ENCODE peak calls at places on chromosomes 13 and 19, in four cellular contexts. N is uterus; M is activated CD4-positive, alpha-beta T cell treated with anti-CD3 and anti-CD28 coated beads, Interleukin-2, amount 50 U/mL, for 24 hours; H is hypothalamus. O is an unnamed sample.

GRCh38 chr19:28067882-28068281 is 1145.1 kb downstream of the UQCRFS1 start:
- DNase-seq in N (no peak), M (no peak), H (no peak), O (no peak)

GRCh38 chr13:27259831-27260230 is 8.5 kb downstream of the RPL21 start:
- DNase-seq in N (no peak), M (no peak), H (no peak), O (no peak)

GRCh38 chr19:40280608-40281221 is 4.4 kb downstream of the AKT2 start:
- DNase-seq in N (no peak), M (no peak), H (no peak), O (no peak)

GRCh38 chr19:5148794-5149190 is 179.9 kb downstream of the KDM4B start:
- DNase-seq in N (no peak), M (no peak), H (no peak), O (no peak)

GRCh38 chr19:30564551-30565011 is 192.4 kb downstream of the ZNF536 start:
- DNase-seq in N (no peak), M (no peak), H (peak), O (no peak)

GRCh38 chr13:28658539-28658795 is 463 bp upstream of the POMP start:
- DNase-seq in N (no peak), M (no peak), H (no peak), O (no peak)

GRCh38 chr19:6060600-6061391 is 49.5 kb downstream of the RFX2 start:
- DNase-seq in N (no peak), M (no peak), H (no peak), O (no peak)

GRCh38 chr19:55229145-55229788 is 704 bp upstream of the TMEM86B start:
- DNase-seq in N (no peak), M (no peak), H (no peak), O (no peak)

GRCh38 chr13:104764600-104764999 is 1698.4 kb upstream of the SLC10A2 start:
- DNase-seq in N (no peak), M (no peak), H (no peak), O (no peak)

GRCh38 chr13:47087841-47088240 is 191.0 kb upstream of the HTR2A start:
- DNase-seq in N (no peak), M (no peak), H (no peak), O (no peak)

GRCh38 chr13:110965755-110966134 is 50.9 kb upstream of the ANKRD10 start:
- DNase-seq in N (no peak), M (no peak), H (no peak), O (no peak)

GRCh38 chr19:5753743-5754142 is 30.8 kb downstream of the PRR22 start:
- DNase-seq in N (no peak), M (no peak), H (no peak), O (no peak)

GRCh38 chr19:18453269-18454024 is 15.5 kb upstream of the ISYNA1 start:
- DNase-seq in N (no peak), M (no peak), H (peak), O (no peak)

GRCh38 chr19:3176715-3177501 is 1.7 kb upstream of the S1PR4 start:
- DNase-seq in N (no peak), M (peak), H (no peak), O (peak)

GRCh38 chr13:110312669-110313031 is 5.6 kb downstream of the COL4A2 start:
- DNase-seq in N (peak), M (no peak), H (no peak), O (no peak)

GRCh38 chr13:106636492-106636891 is 68.6 kb upstream of the ARGLU1 start:
- DNase-seq in N (no peak), M (no peak), H (no peak), O (no peak)

GRCh38 chr13:113672002-113672651 is 5.1 kb downstream of the GRK1 start:
- DNase-seq in N (no peak), M (no peak), H (no peak), O (no peak)

GRCh38 chr13:36131215-36131930 is at the start of gene DCLK1:
- DNase-seq in N (peak), M (no peak), H (no peak), O (no peak)

GRCh38 chr19:23033721-23034120 is 30.7 kb upstream of the ZNF728 start:
- DNase-seq in N (no peak), M (no peak), H (no peak), O (no peak)

GRCh38 chr19:50277966-50278580 is 51.1 kb downstream of the KCNC3 start:
- DNase-seq in N (no peak), M (no peak), H (no peak), O (no peak)

GRCh38 chr19:46324277-46324676 is 22.6 kb upstream of the PPP5C start:
- DNase-seq in N (no peak), M (no peak), H (no peak), O (no peak)

GRCh38 chr19:48493718-48494515 is 17.7 kb downstream of the LMTK3 start:
- DNase-seq in N (no peak), M (no peak), H (no peak), O (no peak)

GRCh38 chr19:12792048-12792852 is 964 bp downstream of the JUNB start:
- DNase-seq in N (peak), M (peak), H (no peak), O (peak)

GRCh38 chr13:99916366-99917103 is 55.0 kb downstream of the ZIC5 start:
- DNase-seq in N (no peak), M (peak), H (no peak), O (no peak)

GRCh38 chr19:335072-335471 is 9.5 kb downstream of the MIER2 start:
- DNase-seq in N (no peak), M (no peak), H (no peak), O (no peak)